ENCODE peak calls at places on chromosomes 11 and 22, in ten cellular contexts. V is HL-60; K is esophagus squamous epithelium; E is HCT116; I is HFF-Myc; M is AML-193; S is Peyer's patch; P is B cell; R is activated gamma-delta T cell treated with Interleukin-2 at 50 U/mL for 16 hours; T is CD4-positive, alpha-beta memory T cell. Z is an unnamed sample.

GRCh38 chr11:32137263-32137662 is 46.4 kb downstream of the RCN1 start:
- DNase-seq in V (no peak), K (no peak), M (no peak), T (no peak), R (no peak), P (no peak), E (peak; percentile 34), I (peak; percentile 40), S (no peak), Z (no peak)

GRCh38 chr22:22485524-22485923 is 23.0 kb downstream of the ZNF280B start:
- DNase-seq in M (no peak), E (no peak), I (no peak), R (no peak), S (no peak), P (no peak), V (no peak), T (no peak), K (no peak), Z (no peak)

GRCh38 chr11:60981515-60981914 is 10.0 kb downstream of the CD6 start:
- DNase-seq in E (no peak), T (no peak), K (no peak), M (no peak), I (no peak), R (no peak), S (no peak), V (no peak), P (no peak), Z (peak; percentile 22)

GRCh38 chr11:14242733-14243132 is 116.2 kb downstream of the RRAS2 start:
- DNase-seq in M (no peak), I (no peak), P (no peak), S (no peak), R (no peak), V (no peak), E (no peak), K (no peak), T (no peak), Z (no peak)

GRCh38 chr11:68282141-68282860 is 10.5 kb upstream of the C11orf24 start:
- DNase-seq in K (no peak), I (no peak), M (peak; percentile 59), E (no peak), T (peak; percentile 55), S (peak; percentile 54), P (peak; percentile 50), R (no peak), V (peak; percentile 57), Z (peak; percentile 69)

GRCh38 chr11:26134481-26135355 is 197.2 kb upstream of the ANO3 start:
- DNase-seq in M (no peak), S (no peak), K (no peak), R (no peak), P (no peak), E (no peak), T (no peak), V (no peak), I (no peak), Z (no peak)

GRCh38 chr11:76553554-76554476 is 109.0 kb downstream of the EMSY start:
- DNase-seq in I (no peak), V (no peak), E (no peak), S (no peak), P (no peak), R (no peak), M (no peak), T (no peak), K (no peak), Z (no peak)

GRCh38 chr11:31069447-31070205 is 299.9 kb downstream of the DCDC1 start:
- DNase-seq in R (no peak), P (no peak), S (no peak), E (no peak), M (no peak), K (no peak), V (no peak), I (no peak), T (no peak), Z (no peak)

GRCh38 chr11:108958446-108959123 is 293.7 kb downstream of the DDX10 start:
- DNase-seq in S (no peak), R (no peak), T (no peak), P (no peak), K (no peak), V (no peak), M (no peak), I (peak; percentile 67), E (no peak), Z (no peak)

GRCh38 chr11:69954756-69955155 is 123.4 kb upstream of the ANO1 start:
- DNase-seq in I (no peak), R (no peak), M (no peak), K (no peak), E (no peak), P (no peak), V (no peak), S (no peak), T (no peak), Z (no peak)

Z was measured in cardiac septum.